ENCODE peak calls at places on chromosomes 5 and 9, in seven cellular contexts. One of them, this sample, is unnamed.

GRCh38 chr5:89105836-89106235 is 222.9 kb upstream of the MEF2C start:
- DNase-seq in CD8-positive, alpha-beta memory T cell: no peak
- DNase-seq in MG63: no peak
- DNase-seq in GM06990: no peak
- DNase-seq in CD8-positive, alpha-beta T cell: no peak
- DNase-seq in endothelial cell of umbilical vein: no peak
- DNase-seq in hepatocyte: no peak
- DNase-seq in this sample: no peak

GRCh38 chr5:81787843-81788242 is 36.9 kb upstream of the SSBP2 start:
- DNase-seq in CD8-positive, alpha-beta memory T cell: no peak
- DNase-seq in MG63: no peak
- DNase-seq in GM06990: no peak
- DNase-seq in CD8-positive, alpha-beta T cell: no peak
- DNase-seq in endothelial cell of umbilical vein: peak; percentile 77
- DNase-seq in hepatocyte: peak; percentile 41
- DNase-seq in this sample: peak; percentile 68

GRCh38 chr9:68698943-68699509 is 6.0 kb upstream of the PIP5K1B start:
- DNase-seq in CD8-positive, alpha-beta memory T cell: no peak
- DNase-seq in MG63: no peak
- DNase-seq in GM06990: no peak
- DNase-seq in CD8-positive, alpha-beta T cell: no peak
- DNase-seq in endothelial cell of umbilical vein: no peak
- DNase-seq in hepatocyte: no peak
- DNase-seq in this sample: no peak

GRCh38 chr9:11338130-11338529 is 725.3 kb upstream of the PTPRD start:
- DNase-seq in CD8-positive, alpha-beta memory T cell: no peak
- DNase-seq in MG63: no peak
- DNase-seq in GM06990: no peak
- DNase-seq in CD8-positive, alpha-beta T cell: no peak
- DNase-seq in endothelial cell of umbilical vein: no peak
- DNase-seq in hepatocyte: no peak
- DNase-seq in this sample: no peak

GRCh38 chr5:8462565-8462964 is 593.6 kb downstream of the MTRR start:
- DNase-seq in CD8-positive, alpha-beta memory T cell: no peak
- DNase-seq in MG63: no peak
- DNase-seq in GM06990: no peak
- DNase-seq in CD8-positive, alpha-beta T cell: no peak
- DNase-seq in endothelial cell of umbilical vein: no peak
- DNase-seq in hepatocyte: no peak
- DNase-seq in this sample: no peak

GRCh38 chr9:106916491-106917235 is 53.7 kb downstream of the ZNF462 start:
- DNase-seq in CD8-positive, alpha-beta memory T cell: no peak
- DNase-seq in MG63: peak; percentile 58
- DNase-seq in GM06990: no peak
- DNase-seq in CD8-positive, alpha-beta T cell: no peak
- DNase-seq in endothelial cell of umbilical vein: peak; percentile 89
- DNase-seq in hepatocyte: peak; percentile 87
- DNase-seq in this sample: no peak

GRCh38 chr5:56409331-56410190 is 176.4 kb upstream of the ANKRD55 start:
- DNase-seq in CD8-positive, alpha-beta memory T cell: no peak
- DNase-seq in MG63: peak; percentile 75
- DNase-seq in GM06990: no peak
- DNase-seq in CD8-positive, alpha-beta T cell: no peak
- DNase-seq in endothelial cell of umbilical vein: peak; percentile 43
- DNase-seq in hepatocyte: peak; percentile 76
- DNase-seq in this sample: peak; percentile 21

GRCh38 chr5:1948663-1949191 is 66.0 kb upstream of the IRX4 start:
- DNase-seq in CD8-positive, alpha-beta memory T cell: no peak
- DNase-seq in MG63: no peak
- DNase-seq in GM06990: no peak
- DNase-seq in CD8-positive, alpha-beta T cell: no peak
- DNase-seq in endothelial cell of umbilical vein: no peak
- DNase-seq in hepatocyte: no peak
- DNase-seq in this sample: peak; percentile 45

GRCh38 chr9:91151014-91151740 is 210.5 kb downstream of the AUH start:
- DNase-seq in CD8-positive, alpha-beta memory T cell: no peak
- DNase-seq in MG63: no peak
- DNase-seq in GM06990: peak; percentile 68
- DNase-seq in CD8-positive, alpha-beta T cell: no peak
- DNase-seq in endothelial cell of umbilical vein: no peak
- DNase-seq in hepatocyte: no peak
- DNase-seq in this sample: no peak

GRCh38 chr5:35908814-35909213 is 29.6 kb downstream of the CAPSL start:
- DNase-seq in CD8-positive, alpha-beta memory T cell: no peak
- DNase-seq in MG63: no peak
- DNase-seq in GM06990: no peak
- DNase-seq in CD8-positive, alpha-beta T cell: no peak
- DNase-seq in endothelial cell of umbilical vein: no peak
- DNase-seq in hepatocyte: peak; percentile 27
- DNase-seq in this sample: no peak
- H3K4me3 ChIP-seq in CD8-positive, alpha-beta memory T cell: no peak overlapping the region
- H3K4me3 ChIP-seq in MG63: no peak overlapping the region
- H3K4me3 ChIP-seq in GM06990: no peak overlapping the region
- H3K4me3 ChIP-seq in CD8-positive, alpha-beta T cell: no peak overlapping the region
- H3K4me3 ChIP-seq in endothelial cell of umbilical vein: no peak overlapping the region
- H3K4me3 ChIP-seq in hepatocyte: no peak overlapping the region
- H3K4me3 ChIP-seq in this sample: no peak overlapping the region

GRCh38 chr9:120926397-120926928 is at the start of gene TRAF1:
- DNase-seq in CD8-positive, alpha-beta memory T cell: peak; percentile 31
- DNase-seq in MG63: no peak
- DNase-seq in GM06990: peak; percentile 75
- DNase-seq in CD8-positive, alpha-beta T cell: no peak
- DNase-seq in endothelial cell of umbilical vein: no peak
- DNase-seq in hepatocyte: no peak
- DNase-seq in this sample: no peak
- H3K4me3 ChIP-seq in CD8-positive, alpha-beta memory T cell: peak within 1 kb of the TSS; percentile 76
- H3K4me3 ChIP-seq in MG63: no peak within 1 kb of the TSS
- H3K4me3 ChIP-seq in GM06990: peak within 1 kb of the TSS; percentile 73
- H3K4me3 ChIP-seq in CD8-positive, alpha-beta T cell: peak within 1 kb of the TSS; percentile 74
- H3K4me3 ChIP-seq in endothelial cell of umbilical vein: no peak within 1 kb of the TSS
- H3K4me3 ChIP-seq in hepatocyte: no peak within 1 kb of the TSS
- H3K4me3 ChIP-seq in this sample: no peak within 1 kb of the TSS

DNA sequence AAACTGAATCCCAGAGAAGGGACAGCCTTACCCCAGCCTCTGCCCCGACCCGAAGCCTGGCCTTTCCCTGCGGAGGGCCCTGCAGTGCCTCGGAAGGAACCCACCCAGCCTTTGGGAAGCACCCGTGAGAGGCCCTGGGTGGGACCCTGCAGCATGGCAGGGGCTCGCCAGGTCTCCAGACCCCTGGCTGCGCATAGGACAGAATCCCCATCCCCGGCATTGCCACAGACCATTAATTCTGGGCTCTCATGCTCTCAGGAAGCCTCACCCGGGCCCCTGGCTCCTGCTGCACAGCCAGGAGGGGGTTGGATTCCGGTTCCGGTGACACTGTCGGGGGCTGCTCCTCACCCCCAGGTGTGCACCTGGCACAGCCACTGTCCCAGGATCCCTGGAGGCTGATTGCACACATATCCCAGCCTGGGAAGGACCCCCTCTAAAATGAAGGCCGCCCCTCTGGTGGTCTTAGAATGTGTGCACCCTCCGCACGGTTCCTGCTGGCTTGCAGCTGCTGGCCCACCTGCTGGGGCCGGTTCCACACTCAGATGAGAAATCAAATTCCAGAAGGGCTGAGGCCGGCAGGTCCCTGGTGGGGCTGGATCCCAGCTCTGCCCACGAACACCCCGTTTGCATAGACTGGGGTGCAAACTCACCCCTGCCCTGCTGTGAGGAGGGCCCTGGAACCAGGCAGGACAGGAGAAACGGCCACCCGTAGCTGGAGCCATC is 4.7 kb downstream of the EGFL7 start:
- DNase-seq in CD8-positive, alpha-beta memory T cell: no peak
- DNase-seq in MG63: no peak
- DNase-seq in GM06990: no peak
- DNase-seq in CD8-positive, alpha-beta T cell: no peak
- DNase-seq in endothelial cell of umbilical vein: no peak
- DNase-seq in hepatocyte: no peak
- DNase-seq in this sample: no peak
- H3K4me3 ChIP-seq in CD8-positive, alpha-beta memory T cell: no peak overlapping the region
- H3K4me3 ChIP-seq in MG63: no peak overlapping the region
- H3K4me3 ChIP-seq in GM06990: no peak overlapping the region
- H3K4me3 ChIP-seq in CD8-positive, alpha-beta T cell: no peak overlapping the region
- H3K4me3 ChIP-seq in endothelial cell of umbilical vein: peak overlapping the region; percentile 54
- H3K4me3 ChIP-seq in hepatocyte: no peak overlapping the region
- H3K4me3 ChIP-seq in this sample: peak overlapping the region; percentile 55

GRCh38 chr5:10625700-10626472 is 62.0 kb downstream of the ANKRD33B start:
- DNase-seq in CD8-positive, alpha-beta memory T cell: no peak
- DNase-seq in MG63: no peak
- DNase-seq in GM06990: no peak
- DNase-seq in CD8-positive, alpha-beta T cell: no peak
- DNase-seq in endothelial cell of umbilical vein: no peak
- DNase-seq in hepatocyte: no peak
- DNase-seq in this sample: no peak
- H3K4me3 ChIP-seq in CD8-positive, alpha-beta memory T cell: no peak overlapping the region
- H3K4me3 ChIP-seq in MG63: no peak overlapping the region
- H3K4me3 ChIP-seq in GM06990: no peak overlapping the region
- H3K4me3 ChIP-seq in CD8-positive, alpha-beta T cell: no peak overlapping the region
- H3K4me3 ChIP-seq in endothelial cell of umbilical vein: no peak overlapping the region
- H3K4me3 ChIP-seq in hepatocyte: no peak overlapping the region
- H3K4me3 ChIP-seq in this sample: no peak overlapping the region

DNA sequence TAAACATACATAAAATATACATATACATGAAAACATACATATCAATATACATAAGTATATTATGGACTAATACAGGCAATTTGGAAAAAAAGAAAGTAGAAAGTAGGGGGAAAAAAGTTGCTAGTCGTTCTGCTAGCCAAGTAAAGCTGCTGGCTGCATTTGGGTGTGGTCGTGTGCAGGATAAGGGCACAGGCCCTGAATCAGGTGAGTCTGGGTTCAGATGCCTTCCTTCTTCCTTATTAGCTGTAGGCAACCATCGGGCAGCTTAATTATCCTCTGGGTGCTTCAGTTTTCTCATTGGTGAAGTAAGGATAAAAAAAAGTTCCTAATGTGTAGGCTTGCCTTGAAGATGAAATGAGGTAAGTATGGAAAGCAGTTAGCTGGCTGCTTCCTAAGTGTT is 59.2 kb upstream of the SPRY4 start:
- DNase-seq in CD8-positive, alpha-beta memory T cell: no peak
- DNase-seq in MG63: no peak
- DNase-seq in GM06990: no peak
- DNase-seq in CD8-positive, alpha-beta T cell: no peak
- DNase-seq in endothelial cell of umbilical vein: no peak
- DNase-seq in hepatocyte: no peak
- DNase-seq in this sample: no peak
- H3K4me3 ChIP-seq in CD8-positive, alpha-beta memory T cell: no peak overlapping the region
- H3K4me3 ChIP-seq in MG63: no peak overlapping the region
- H3K4me3 ChIP-seq in GM06990: no peak overlapping the region
- H3K4me3 ChIP-seq in CD8-positive, alpha-beta T cell: no peak overlapping the region
- H3K4me3 ChIP-seq in endothelial cell of umbilical vein: no peak overlapping the region
- H3K4me3 ChIP-seq in hepatocyte: no peak overlapping the region
- H3K4me3 ChIP-seq in this sample: no peak overlapping the region

GRCh38 chr9:89606049-89606481 is 1.3 kb downstream of the GADD45G start:
- DNase-seq in CD8-positive, alpha-beta memory T cell: peak; percentile 11
- DNase-seq in MG63: peak; percentile 84
- DNase-seq in GM06990: peak; percentile 31
- DNase-seq in CD8-positive, alpha-beta T cell: peak; percentile 36
- DNase-seq in endothelial cell of umbilical vein: peak; percentile 54
- DNase-seq in hepatocyte: peak; percentile 87
- DNase-seq in this sample: peak; percentile 58
- H3K4me3 ChIP-seq in CD8-positive, alpha-beta memory T cell: peak overlapping the region; percentile 66
- H3K4me3 ChIP-seq in MG63: no peak overlapping the region
- H3K4me3 ChIP-seq in GM06990: peak overlapping the region; percentile 6
- H3K4me3 ChIP-seq in CD8-positive, alpha-beta T cell: peak overlapping the region; percentile 64
- H3K4me3 ChIP-seq in endothelial cell of umbilical vein: no peak overlapping the region
- H3K4me3 ChIP-seq in hepatocyte: peak overlapping the region; percentile 92
- H3K4me3 ChIP-seq in this sample: peak overlapping the region; percentile 76

DNA sequence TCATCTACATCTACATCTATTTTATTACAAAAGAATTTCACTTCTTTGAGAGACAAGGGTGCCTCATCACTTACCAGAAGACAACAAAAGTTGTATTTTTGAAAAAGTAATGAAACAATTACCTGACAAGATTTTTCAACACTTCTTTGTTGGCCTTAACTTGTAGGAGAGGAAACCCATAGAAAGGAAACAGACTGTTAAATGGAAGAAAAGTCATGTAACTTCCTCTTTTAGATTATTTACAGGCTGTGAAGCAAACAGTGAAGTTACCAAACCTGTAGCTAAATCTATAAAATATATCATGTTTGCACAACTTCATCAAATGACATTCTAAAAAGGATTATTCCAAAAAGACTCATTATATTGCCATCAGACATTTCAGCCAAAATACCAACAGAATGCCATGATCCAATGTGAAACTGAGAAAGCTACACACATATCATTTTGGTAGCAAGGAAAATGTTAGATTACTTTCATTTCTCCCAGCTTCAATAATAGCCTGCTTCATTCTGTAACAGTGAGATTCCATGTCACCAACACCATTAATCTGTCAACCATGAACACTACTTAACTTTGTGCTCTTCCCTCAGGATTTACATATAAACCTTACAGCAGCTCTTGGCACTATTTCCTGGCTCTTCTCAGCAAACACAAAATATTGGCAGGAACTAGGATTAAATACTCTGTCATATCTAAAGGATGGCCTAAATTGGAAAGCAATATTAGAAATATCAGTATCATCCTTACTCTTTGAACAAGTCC is 122.5 kb downstream of the MCTP1 start:
- DNase-seq in CD8-positive, alpha-beta memory T cell: no peak
- DNase-seq in MG63: no peak
- DNase-seq in GM06990: no peak
- DNase-seq in CD8-positive, alpha-beta T cell: no peak
- DNase-seq in endothelial cell of umbilical vein: peak; percentile 33
- DNase-seq in hepatocyte: no peak
- DNase-seq in this sample: no peak
- H3K4me3 ChIP-seq in CD8-positive, alpha-beta memory T cell: no peak overlapping the region
- H3K4me3 ChIP-seq in MG63: no peak overlapping the region
- H3K4me3 ChIP-seq in GM06990: no peak overlapping the region
- H3K4me3 ChIP-seq in CD8-positive, alpha-beta T cell: no peak overlapping the region
- H3K4me3 ChIP-seq in endothelial cell of umbilical vein: no peak overlapping the region
- H3K4me3 ChIP-seq in hepatocyte: no peak overlapping the region
- H3K4me3 ChIP-seq in this sample: no peak overlapping the region

GRCh38 chr9:74861773-74862172 is 25.9 kb downstream of the TRPM6 start:
- DNase-seq in CD8-positive, alpha-beta memory T cell: no peak
- DNase-seq in MG63: peak; percentile 3
- DNase-seq in GM06990: no peak
- DNase-seq in CD8-positive, alpha-beta T cell: no peak
- DNase-seq in endothelial cell of umbilical vein: peak; percentile 17
- DNase-seq in hepatocyte: no peak
- DNase-seq in this sample: no peak

GRCh38 chr9:74856997-74857396 is 30.7 kb downstream of the TRPM6 start:
- DNase-seq in CD8-positive, alpha-beta memory T cell: no peak
- DNase-seq in MG63: no peak
- DNase-seq in GM06990: no peak
- DNase-seq in CD8-positive, alpha-beta T cell: no peak
- DNase-seq in endothelial cell of umbilical vein: no peak
- DNase-seq in hepatocyte: peak; percentile 11
- DNase-seq in this sample: no peak

GRCh38 chr9:74858753-74859414 is 28.8 kb downstream of the TRPM6 start:
- DNase-seq in CD8-positive, alpha-beta memory T cell: no peak
- DNase-seq in MG63: no peak
- DNase-seq in GM06990: no peak
- DNase-seq in CD8-positive, alpha-beta T cell: no peak
- DNase-seq in endothelial cell of umbilical vein: no peak
- DNase-seq in hepatocyte: no peak
- DNase-seq in this sample: no peak
- H3K4me3 ChIP-seq in CD8-positive, alpha-beta memory T cell: no peak overlapping the region
- H3K4me3 ChIP-seq in MG63: no peak overlapping the region
- H3K4me3 ChIP-seq in GM06990: no peak overlapping the region
- H3K4me3 ChIP-seq in CD8-positive, alpha-beta T cell: no peak overlapping the region
- H3K4me3 ChIP-seq in endothelial cell of umbilical vein: no peak overlapping the region
- H3K4me3 ChIP-seq in hepatocyte: no peak overlapping the region
- H3K4me3 ChIP-seq in this sample: no peak overlapping the region

This sample was measured in gastrocnemius medialis.